ENCODE peak calls at places on chromosomes 13 and 19, in six cellular contexts. N, P, D, U, E and Z are unnamed samples.

GRCh38 chr13:33764716-33765115 is 53.2 kb upstream of the RFC3 start:
- DNase-seq in N (no peak), P (no peak), D (no peak), U (no peak), E (no peak), Z (no peak)

GRCh38 chr19:6412111-6412999 is 12.3 kb downstream of the KHSRP start:
- DNase-seq in N (peak), P (no peak), D (peak), U (peak), E (peak), Z (peak)

GRCh38 chr19:3292958-3293529 is 68.6 kb downstream of the CELF5 start:
- DNase-seq in N (no peak), P (no peak), D (peak), U (no peak), E (no peak), Z (peak)

GRCh38 chr19:38721977-38722773 is 22.1 kb downstream of the CAPN12 start:
- DNase-seq in N (no peak), P (no peak), D (peak), U (no peak), E (no peak), Z (no peak)

GRCh38 chr13:25171517-25172302 is at the start of gene AMER2:
- DNase-seq in N (no peak), P (no peak), D (no peak), U (no peak), E (no peak), Z (peak)

GRCh38 chr19:13985771-13986347 is 20.3 kb downstream of the RFX1 start:
- DNase-seq in N (no peak), P (no peak), D (no peak), U (no peak), E (no peak), Z (no peak)

GRCh38 chr19:51323481-51323891 is 12.0 kb downstream of the IGLON5 start:
- DNase-seq in N (no peak), P (no peak), D (no peak), U (no peak), E (no peak), Z (no peak)

GRCh38 chr13:75279834-75280369 is 202.1 kb downstream of the TBC1D4 start:
- DNase-seq in N (no peak), P (no peak), D (peak), U (no peak), E (no peak), Z (no peak)

GRCh38 chr13:23986619-23987018 is 89.3 kb upstream of the C1QTNF9B start:
- DNase-seq in N (no peak), P (no peak), D (no peak), U (no peak), E (no peak), Z (no peak)

GRCh38 chr13:36745436-36745835 is 71.6 kb downstream of the SERTM1 start:
- DNase-seq in N (no peak), P (no peak), D (no peak), U (no peak), E (no peak), Z (no peak)

GRCh38 chr13:33379597-33379996 is 94.0 kb upstream of the STARD13 start:
- DNase-seq in N (no peak), P (no peak), D (peak), U (no peak), E (no peak), Z (no peak)

GRCh38 chr19:34067861-34068271 is 104.4 kb upstream of the LSM14A start:
- DNase-seq in N (no peak), P (no peak), D (no peak), U (no peak), E (no peak), Z (no peak)

GRCh38 chr13:112062619-112063308 is 4.2 kb upstream of the SOX1 start:
- DNase-seq in N (no peak), P (no peak), D (no peak), U (no peak), E (no peak), Z (peak)

GRCh38 chr19:661427-662196 is 1.4 kb downstream of the RNF126 start:
- DNase-seq in N (peak), P (no peak), D (no peak), U (peak), E (no peak), Z (no peak)

GRCh38 chr13:31195616-31196015 is 4.2 kb upstream of the B3GLCT start:
- DNase-seq in N (no peak), P (no peak), D (no peak), U (no peak), E (no peak), Z (no peak)

GRCh38 chr13:42561752-42562467 is 12.0 kb upstream of the TNFSF11 start:
- DNase-seq in N (no peak), P (no peak), D (no peak), U (no peak), E (no peak), Z (no peak)

GRCh38 chr13:34166406-34166805 is 348.5 kb downstream of the RFC3 start:
- DNase-seq in N (no peak), P (no peak), D (no peak), U (no peak), E (no peak), Z (no peak)

GRCh38 chr13:28716511-28716910 is 2.3 kb downstream of the SLC46A3 start:
- DNase-seq in N (peak), P (no peak), D (no peak), U (no peak), E (no peak), Z (no peak)

GRCh38 chr19:48678201-48678600 is 5.4 kb upstream of the NTN5 start:
- DNase-seq in N (peak), P (no peak), D (no peak), U (no peak), E (no peak), Z (no peak)

GRCh38 chr19:33938821-33939220 is 142.2 kb downstream of the KCTD15 start:
- DNase-seq in N (no peak), P (no peak), D (no peak), U (no peak), E (no peak), Z (no peak)

GRCh38 chr13:101019126-101019525 is 344.5 kb upstream of the TMTC4 start:
- DNase-seq in N (no peak), P (no peak), D (no peak), U (no peak), E (no peak), Z (no peak)

GRCh38 chr13:112204881-112205327 is 138.0 kb downstream of the SOX1 start:
- DNase-seq in N (no peak), P (no peak), D (no peak), U (no peak), E (no peak), Z (no peak)

GRCh38 chr13:101415358-101416174 is 742 bp downstream of the NALCN start:
- DNase-seq in N (no peak), P (no peak), D (no peak), U (no peak), E (no peak), Z (no peak)

GRCh38 chr19:41351339-41352245 is 2.1 kb downstream of the TGFB1 start:
- DNase-seq in N (peak), P (no peak), D (no peak), U (peak), E (no peak), Z (peak)

DNA sequence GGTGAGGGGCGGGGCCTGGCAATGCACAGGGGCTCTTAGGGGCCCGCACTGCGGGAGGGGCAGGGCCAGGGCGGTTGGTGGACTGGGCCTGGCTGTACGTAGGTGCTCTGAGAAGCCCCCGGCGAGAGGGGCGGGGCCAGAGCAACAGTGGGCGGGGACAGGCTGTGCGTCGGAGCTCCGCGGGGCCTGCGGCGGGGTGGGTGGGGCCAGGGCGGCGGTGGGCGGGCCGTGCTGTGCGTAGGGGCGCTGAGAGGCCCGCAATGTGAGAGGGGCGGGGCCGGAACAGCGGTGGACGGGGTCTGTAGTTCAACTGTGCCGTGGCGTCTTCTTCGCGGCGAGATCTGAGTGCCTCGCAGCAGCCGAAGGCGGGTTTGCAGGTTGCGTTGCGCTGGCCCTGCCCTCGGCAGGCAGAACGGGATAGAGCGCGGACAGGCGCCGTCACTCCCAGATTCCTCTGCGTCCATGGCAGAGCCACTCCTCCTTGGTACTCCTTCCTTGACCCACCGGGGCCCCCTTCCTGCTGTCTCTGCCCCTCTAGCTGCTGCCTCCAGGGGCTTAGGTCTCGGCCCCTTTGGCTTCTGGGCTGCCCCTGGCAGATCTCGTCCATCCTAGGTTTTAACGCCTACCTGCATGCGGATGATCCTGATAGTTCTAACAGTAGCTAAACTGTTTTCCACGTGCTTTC is 33.2 kb downstream of the CCNE1 start:
- DNase-seq in N (peak), P (peak), D (peak), U (peak), E (peak), Z (no peak)
- TF ChIP-seq GABPA in N (peak), P (no peak), D (no peak), U (no peak), E (no peak), Z (no peak)

GRCh38 chr13:40164137-40164536 is 502.3 kb downstream of the FOXO1 start:
- DNase-seq in N (no peak), P (no peak), D (no peak), U (no peak), E (no peak), Z (no peak)
- TF ChIP-seq GABPA in N (no peak), P (no peak), D (no peak), U (no peak), E (no peak), Z (no peak)

DNA sequence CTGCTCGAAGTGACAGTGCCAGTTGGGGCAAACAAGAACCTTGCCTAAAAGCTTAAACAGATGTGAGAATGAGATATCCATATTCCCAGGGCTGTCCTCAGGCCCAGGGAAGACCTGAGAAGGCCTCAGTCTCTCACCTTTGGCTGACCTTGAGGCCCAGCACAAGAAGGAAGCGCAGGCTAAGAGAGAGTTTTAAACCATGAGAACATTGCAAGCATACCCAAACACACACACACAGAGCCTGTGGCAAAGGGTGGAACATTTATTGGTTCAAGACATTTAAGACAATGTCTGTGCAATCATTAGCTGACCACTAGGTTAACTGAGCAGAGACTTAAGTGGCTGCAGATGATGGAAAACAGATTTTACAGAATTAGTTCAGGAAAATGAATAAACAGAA is 248.2 kb downstream of the NBEA start:
- DNase-seq in N (no peak), P (no peak), D (no peak), U (no peak), E (no peak), Z (no peak)
- TF ChIP-seq GABPA in N (no peak), P (no peak), D (no peak), U (no peak), E (no peak), Z (no peak)

GRCh38 chr13:40186041-40186440 is 480.4 kb downstream of the FOXO1 start:
- DNase-seq in N (no peak), P (no peak), D (no peak), U (no peak), E (no peak), Z (no peak)

GRCh38 chr13:40189426-40189825 is 477.0 kb downstream of the FOXO1 start:
- DNase-seq in N (no peak), P (no peak), D (no peak), U (no peak), E (no peak), Z (no peak)

GRCh38 chr13:40186636-40187323 is 479.7 kb downstream of the FOXO1 start:
- DNase-seq in N (no peak), P (no peak), D (no peak), U (no peak), E (no peak), Z (no peak)

GRCh38 chr13:40187324-40187795 is 479.1 kb downstream of the FOXO1 start:
- DNase-seq in N (no peak), P (no peak), D (no peak), U (no peak), E (no peak), Z (no peak)

DNA sequence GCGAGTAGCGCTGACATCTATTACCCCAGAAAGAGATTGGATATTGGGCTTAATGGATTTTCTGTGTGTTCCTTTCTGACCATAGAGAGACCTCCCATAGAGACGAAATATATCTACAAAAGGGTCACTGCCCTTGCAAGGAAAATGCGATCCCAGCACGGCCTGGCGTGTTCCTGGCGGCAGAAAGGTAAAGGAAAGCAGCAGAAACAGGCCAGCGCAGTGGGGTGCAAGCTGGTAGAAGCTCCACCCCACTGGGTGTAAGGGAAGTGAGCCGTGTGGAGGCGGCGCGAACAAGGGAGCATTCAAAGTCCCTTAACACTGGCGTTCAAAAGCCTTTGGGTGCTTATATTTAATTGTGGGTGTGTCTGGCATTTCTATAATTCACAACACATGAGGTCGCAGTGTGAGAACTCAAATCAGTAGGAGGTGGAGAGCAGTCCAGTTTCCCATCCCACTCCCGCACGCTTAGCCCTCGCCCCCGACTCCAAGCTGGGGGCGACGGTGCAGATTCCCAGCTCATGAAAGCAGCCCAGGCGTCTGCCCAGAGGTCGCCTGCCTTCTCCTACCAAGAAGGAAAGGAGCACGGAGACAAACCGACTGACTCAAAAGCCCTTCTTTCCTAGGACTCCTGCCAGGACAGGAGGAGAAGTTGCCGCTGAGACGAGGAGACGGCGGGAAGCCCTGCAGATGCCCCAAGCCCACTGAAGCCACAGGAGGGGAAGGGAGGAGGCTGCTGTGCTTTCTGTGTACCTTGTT is 478.4 kb downstream of the FOXO1 start:
- DNase-seq in N (no peak), P (no peak), D (no peak), U (no peak), E (no peak), Z (no peak)
- TF ChIP-seq GABPA in N (no peak), P (no peak), D (no peak), U (no peak), E (no peak), Z (no peak)